ENCODE peak calls at places on chromosomes 6 and 20, in four cellular contexts. K is left lung, B is esophagus squamous epithelium, L is IMR-90. S is an unnamed sample. For H3K4me1, the result is how much of the 10 kb centered on the place peaks cover.

GRCh38 chr20:38751360-38751976 is 3.2 kb downstream of the ACTR5 start:
- DNase-seq in K (no peak), B (no peak), L (peak), S (no peak)

GRCh38 chr6:143774347-143774746 is 68.8 kb upstream of the LTV1 start:
- DNase-seq in K (no peak), B (no peak), L (no peak), S (no peak)

GRCh38 chr6:89297695-89298351 is 17.3 kb downstream of the GABRR2 start:
- DNase-seq in K (peak), B (no peak), L (peak), S (no peak)

GRCh38 chr6:129568015-129568414 is 142.0 kb downstream of the ARHGAP18 start:
- DNase-seq in K (no peak), B (no peak), L (no peak), S (no peak)

GRCh38 chr20:2741463-2741862 is 48.9 kb downstream of the EBF4 start:
- DNase-seq in K (no peak), B (no peak), L (no peak), S (no peak)

GRCh38 chr6:143332153-143332845 is 118.2 kb downstream of the ADAT2 start:
- DNase-seq in K (no peak), B (no peak), L (no peak), S (no peak)

GRCh38 chr6:103124471-103124870 is 1731.0 kb downstream of the GRIK2 start:
- DNase-seq in K (no peak), B (no peak), L (no peak), S (no peak)

GRCh38 chr20:8394308-8394945 is 262.4 kb downstream of the PLCB1 start:
- DNase-seq in K (no peak), B (no peak), L (peak), S (no peak)

GRCh38 chr6:29763491-29764289 is 40.5 kb downstream of the HLA-F start:
- DNase-seq in K (no peak), B (no peak), L (peak), S (no peak)

GRCh38 chr6:139713911-139714527 is 339.6 kb upstream of the CITED2 start:
- DNase-seq in K (no peak), B (no peak), L (no peak), S (no peak)

GRCh38 chr6:35425284-35425683 is 26.9 kb upstream of the FANCE start:
- DNase-seq in K (no peak), B (no peak), L (peak), S (no peak)

GRCh38 chr6:37483917-37484785 is 15.5 kb downstream of the CCDC167 start:
- DNase-seq in K (no peak), B (no peak), L (peak), S (peak)

GRCh38 chr20:52775786-52776185 is 196.4 kb upstream of the TSHZ2 start:
- DNase-seq in K (no peak), B (no peak), L (no peak), S (no peak)

GRCh38 chr6:117733341-117733740 is 58.1 kb downstream of the NUS1 start:
- DNase-seq in K (no peak), B (no peak), L (no peak), S (no peak)

GRCh38 chr20:22743426-22743825 is 159.1 kb upstream of the FOXA2 start:
- DNase-seq in K (no peak), B (no peak), L (no peak), S (no peak)

GRCh38 chr6:12012231-12012565 is at the start of gene HIVEP1:
- DNase-seq in K (peak), B (no peak), L (no peak), S (peak)

GRCh38 chr6:46191961-46192360 is 21.2 kb upstream of the ENPP5 start:
- DNase-seq in K (no peak), B (no peak), L (peak), S (no peak)

GRCh38 chr6:39587080-39587479 is 138.1 kb downstream of the KIF6 start:
- DNase-seq in K (no peak), B (no peak), L (no peak), S (no peak)

GRCh38 chr6:33431880-33432541 is 12.1 kb downstream of the SYNGAP1 start:
- DNase-seq in K (no peak), B (no peak), L (no peak), S (peak)

GRCh38 chr20:17635846-17636245 is 46.2 kb downstream of the RRBP1 start:
- DNase-seq in K (no peak), B (no peak), L (peak), S (no peak)

GRCh38 chr6:26172496-26172958 is 85.3 kb downstream of the HFE start:
- DNase-seq in K (no peak), B (no peak), L (peak), S (no peak)

GRCh38 chr6:5278047-5278446 is 16.7 kb downstream of the FARS2 start:
- DNase-seq in K (no peak), B (no peak), L (no peak), S (no peak)

GRCh38 chr6:133047706-133048105 is 193.5 kb upstream of the EYA4 start:
- DNase-seq in K (no peak), B (no peak), L (no peak), S (no peak)

GRCh38 chr6:12150812-12151432 is 138.8 kb downstream of the HIVEP1 start:
- DNase-seq in K (no peak), B (no peak), L (no peak), S (no peak)

GRCh38 chr20:25319241-25320034 is 71.2 kb downstream of the ABHD12 start:
- DNase-seq in K (peak), B (no peak), L (no peak), S (no peak)

GRCh38 chr6:107059606-107060005 is 31.6 kb downstream of the MTRES1 start:
- DNase-seq in K (no peak), B (no peak), L (no peak), S (no peak)

GRCh38 chr6:42704251-42704936 is 18.0 kb downstream of the PRPH2 start:
- DNase-seq in K (no peak), B (no peak), L (no peak), S (no peak)

GRCh38 chr6:84731901-84732300 is 32.5 kb downstream of the TBX18 start:
- DNase-seq in K (no peak), B (no peak), L (no peak), S (no peak)

GRCh38 chr20:2626853-2627541 is 25.4 kb upstream of the NOP56 start:
- DNase-seq in K (no peak), B (no peak), L (peak), S (peak)

GRCh38 chr6:112620832-112621569 is 273.9 kb downstream of the RFPL4B start:
- DNase-seq in K (no peak), B (no peak), L (peak), S (no peak)

GRCh38 chr6:43770417-43771209 is 602 bp downstream of the VEGFA start:
- DNase-seq in K (peak), B (no peak), L (peak), S (peak)

GRCh38 chr20:57398901-57399535 is 7.8 kb downstream of the RBM38 start:
- DNase-seq in K (no peak), B (no peak), L (no peak), S (peak)
- H3K4me1 ChIP-seq in K (under half), B (half or more), L (under half), S (half or more)

DNA sequence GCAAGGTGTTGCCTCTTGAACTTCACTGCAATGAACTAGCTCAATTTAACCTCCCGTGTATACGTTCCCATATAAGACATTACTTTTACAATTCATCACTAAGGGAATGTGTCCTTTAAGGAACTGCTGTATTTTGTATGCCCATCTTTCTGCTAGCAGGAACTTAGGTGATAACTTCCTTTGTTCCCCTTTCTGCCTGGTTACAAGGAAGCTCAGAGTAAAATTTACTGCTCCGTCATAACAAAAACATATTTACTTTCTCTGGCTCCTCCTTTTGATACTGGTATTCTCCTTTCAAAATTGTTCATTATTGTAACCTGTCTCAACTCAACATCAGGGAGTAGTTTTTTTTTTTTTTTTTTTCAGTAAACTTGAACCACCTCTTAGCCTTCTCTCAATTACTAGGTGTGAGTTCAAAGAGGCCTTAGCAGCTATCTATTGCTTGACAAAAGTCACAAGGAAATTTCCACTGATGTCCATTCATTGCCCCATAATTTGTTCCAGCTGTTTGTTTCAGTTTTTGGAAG is 37.1 kb downstream of the RIPOR2 start:
- DNase-seq in K (no peak), B (no peak), L (no peak), S (no peak)
- H3K4me1 ChIP-seq in K (under half), B (under half), L (under half), S (under half)

DNA sequence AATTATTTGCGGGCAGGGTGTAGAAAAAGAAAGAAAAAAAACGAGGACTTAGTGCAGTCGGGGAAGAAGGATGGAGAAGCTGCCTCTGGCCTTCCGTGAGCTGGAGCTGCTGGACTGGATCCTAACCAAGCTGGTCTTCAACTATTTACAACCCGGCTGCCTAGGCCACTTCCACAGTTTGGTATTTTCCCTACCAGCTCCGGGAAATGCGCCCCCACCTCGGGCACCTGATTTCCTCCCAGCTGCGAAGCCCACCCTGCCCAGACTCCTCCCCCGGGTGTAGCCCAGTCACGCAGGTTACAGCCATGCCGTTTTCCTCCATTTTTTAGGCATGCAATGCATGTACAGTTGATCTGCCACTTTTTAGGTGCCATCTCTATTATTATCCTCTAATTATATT is 21.2 kb downstream of the THEMIS start:
- DNase-seq in K (no peak), B (no peak), L (peak), S (no peak)
- H3K4me1 ChIP-seq in K (under half), B (under half), L (under half), S (under half)

GRCh38 chr20:32333988-32334885 is 23.9 kb upstream of the ASXL1 start:
- DNase-seq in K (peak), B (no peak), L (no peak), S (peak)
- H3K4me1 ChIP-seq in K (under half), B (under half), L (under half), S (half or more)

GRCh38 chr20:46401478-46401860 is 4.9 kb downstream of the ELMO2 start:
- DNase-seq in K (no peak), B (no peak), L (no peak), S (no peak)
- H3K4me1 ChIP-seq in K (half or more), B (half or more), L (under half), S (half or more)

GRCh38 chr20:36099106-36099505 is 55.4 kb upstream of the EPB41L1 start:
- DNase-seq in K (no peak), B (no peak), L (no peak), S (no peak)
- H3K4me1 ChIP-seq in K (under half), B (half or more), L (under half), S (half or more)

GRCh38 chr20:32573167-32573851 is 11.8 kb downstream of the NOL4L start:
- DNase-seq in K (no peak), B (no peak), L (no peak), S (no peak)

GRCh38 chr20:32572271-32572968 is 12.7 kb downstream of the NOL4L start:
- DNase-seq in K (no peak), B (no peak), L (no peak), S (no peak)

GRCh38 chr20:32569380-32570305 is 15.5 kb downstream of the NOL4L start:
- DNase-seq in K (no peak), B (no peak), L (no peak), S (no peak)

GRCh38 chr20:32570401-32571190 is 14.5 kb downstream of the NOL4L start:
- DNase-seq in K (no peak), B (no peak), L (no peak), S (no peak)

GRCh38 chr20:32571566-32571965 is 13.6 kb downstream of the NOL4L start:
- DNase-seq in K (no peak), B (no peak), L (no peak), S (no peak)
- H3K4me1 ChIP-seq in K (under half), B (under half), L (under half), S (under half)